ENCODE peak calls at places on chromosomes 13 and 19, in six cellular contexts. T is GM23248, K is IMR-90, O is fibroblast of lung, F is HepG2, R is mammary epithelial cell. I is an unnamed sample.

GRCh38 chr13:113398963-113399754 is 35.2 kb upstream of the GRTP1 start:
- DNase-seq in T (peak), K (no peak), O (peak), F (no peak), R (no peak), I (no peak)

GRCh38 chr19:52946322-52947310 is 16.1 kb downstream of the ZNF816 start:
- DNase-seq in T (peak), K (peak), O (peak), F (no peak), R (no peak), I (peak)

GRCh38 chr13:51614350-51614786 is 30.1 kb downstream of the WDFY2 start:
- DNase-seq in T (peak), K (no peak), O (no peak), F (no peak), R (no peak), I (no peak)

GRCh38 chr19:40464059-40465024 is 1.2 kb downstream of the BLVRB start:
- DNase-seq in T (peak), K (peak), O (peak), F (peak), R (peak), I (peak)

GRCh38 chr13:48232420-48233096 is 448 bp upstream of the ITM2B start:
- DNase-seq in T (peak), K (no peak), O (no peak), F (peak), R (no peak), I (peak)

GRCh38 chr13:99271249-99271648 is 13.1 kb upstream of the GPR18 start:
- DNase-seq in T (no peak), K (no peak), O (no peak), F (no peak), R (no peak), I (no peak)

GRCh38 chr19:958967-959685 is 25.0 kb upstream of the WDR18 start:
- DNase-seq in T (peak), K (peak), O (peak), F (peak), R (peak), I (peak)

GRCh38 chr13:43156916-43157315 is 133.5 kb downstream of the DNAJC15 start:
- DNase-seq in T (no peak), K (no peak), O (peak), F (no peak), R (no peak), I (no peak)

GRCh38 chr19:4877753-4878490 is 10.5 kb upstream of the PLIN3 start:
- DNase-seq in T (no peak), K (no peak), O (no peak), F (no peak), R (no peak), I (no peak)

GRCh38 chr13:27403252-27403678 is 21.2 kb upstream of the GTF3A start:
- DNase-seq in T (peak), K (peak), O (peak), F (no peak), R (peak), I (peak)

GRCh38 chr19:8148410-8149231 is 771 bp downstream of the FBN3 start:
- DNase-seq in T (no peak), K (no peak), O (no peak), F (no peak), R (no peak), I (peak)

GRCh38 chr19:8262431-8262830 is 45.7 kb downstream of the CD320 start:
- DNase-seq in T (no peak), K (no peak), O (no peak), F (no peak), R (no peak), I (no peak)

GRCh38 chr19:49764341-49764740 is 1.2 kb upstream of the TSKS start:
- DNase-seq in T (no peak), K (no peak), O (no peak), F (no peak), R (no peak), I (no peak)

GRCh38 chr13:113553541-113554332 is 30.8 kb upstream of the TFDP1 start:
- DNase-seq in T (no peak), K (no peak), O (no peak), F (no peak), R (no peak), I (no peak)

GRCh38 chr13:113905942-113906341 is 42.1 kb upstream of the GAS6 start:
- DNase-seq in T (no peak), K (no peak), O (no peak), F (no peak), R (no peak), I (no peak)

GRCh38 chr19:3123088-3123721 is 12.6 kb upstream of the GNA15 start:
- DNase-seq in T (no peak), K (no peak), O (no peak), F (no peak), R (no peak), I (no peak)

GRCh38 chr19:43704002-43704705 is 11.7 kb upstream of the IRGC start:
- DNase-seq in T (no peak), K (no peak), O (no peak), F (peak), R (no peak), I (peak)

GRCh38 chr13:32284927-32285632 is 30.1 kb downstream of the ZAR1L start:
- DNase-seq in T (peak), K (peak), O (peak), F (peak), R (peak), I (peak)

GRCh38 chr19:16457195-16457953 is 14.4 kb downstream of the EPS15L1 start:
- DNase-seq in T (peak), K (peak), O (peak), F (peak), R (peak), I (peak)

GRCh38 chr19:43727593-43727853 is 11.6 kb downstream of the IRGC start:
- DNase-seq in T (no peak), K (no peak), O (no peak), F (no peak), R (no peak), I (no peak)

GRCh38 chr13:67574320-67575233 is 344.4 kb upstream of the PCDH9 start:
- DNase-seq in T (no peak), K (peak), O (peak), F (no peak), R (peak), I (peak)

GRCh38 chr13:105050696-105051095 is 1484.8 kb downstream of the EFNB2 start:
- DNase-seq in T (no peak), K (peak), O (peak), F (no peak), R (no peak), I (no peak)

GRCh38 chr19:8135946-8136618 is 13.3 kb downstream of the FBN3 start:
- DNase-seq in T (no peak), K (no peak), O (no peak), F (peak), R (no peak), I (no peak)

GRCh38 chr13:44537238-44537637 is 38.9 kb downstream of the TSC22D1 start:
- DNase-seq in T (no peak), K (no peak), O (no peak), F (no peak), R (no peak), I (no peak)

GRCh38 chr13:23828866-23829265 is 60.3 kb downstream of the MIPEP start:
- DNase-seq in T (peak), K (peak), O (peak), F (no peak), R (peak), I (no peak)

GRCh38 chr13:77583551-77583950 is 48.0 kb downstream of the SCEL start:
- DNase-seq in T (no peak), K (no peak), O (no peak), F (no peak), R (no peak), I (no peak)

GRCh38 chr19:5186293-5187050 is 154.1 kb downstream of the PTPRS start:
- DNase-seq in T (peak), K (peak), O (peak), F (no peak), R (peak), I (no peak)

GRCh38 chr19:35908010-35908441 is at the start of gene TYROBP:
- DNase-seq in T (no peak), K (no peak), O (no peak), F (no peak), R (no peak), I (no peak)
- H2AFZ ChIP-seq in T (peak), K (no peak), O (no peak), F (no peak), R (no peak), I (no peak)

GRCh38 chr13:30997697-30998547 is 65.5 kb downstream of the TEX26 start:
- DNase-seq in T (no peak), K (no peak), O (no peak), F (no peak), R (no peak), I (no peak)
- H2AFZ ChIP-seq in T (no peak), K (no peak), O (no peak), F (no peak), R (no peak), I (no peak)

GRCh38 chr13:37129867-37130266 is 24.4 kb upstream of the CSNK1A1L start:
- DNase-seq in T (no peak), K (no peak), O (no peak), F (no peak), R (no peak), I (no peak)
- H2AFZ ChIP-seq in T (no peak), K (no peak), O (no peak), F (no peak), R (no peak), I (no peak)

GRCh38 chr13:50379584-50379983 is 364.3 kb downstream of the KCNRG start:
- DNase-seq in T (peak), K (no peak), O (peak), F (no peak), R (no peak), I (no peak)
- H2AFZ ChIP-seq in T (no peak), K (no peak), O (no peak), F (no peak), R (no peak), I (no peak)

GRCh38 chr19:33590224-33590623 is 31.5 kb upstream of the CHST8 start:
- DNase-seq in T (no peak), K (no peak), O (no peak), F (no peak), R (no peak), I (no peak)

GRCh38 chr19:33601583-33601982 is 20.2 kb upstream of the CHST8 start:
- DNase-seq in T (no peak), K (no peak), O (no peak), F (no peak), R (no peak), I (no peak)

GRCh38 chr19:33595783-33596182 is 26.0 kb upstream of the CHST8 start:
- DNase-seq in T (no peak), K (no peak), O (no peak), F (no peak), R (no peak), I (no peak)
- H2AFZ ChIP-seq in T (no peak), K (no peak), O (no peak), F (no peak), R (no peak), I (no peak)

DNA sequence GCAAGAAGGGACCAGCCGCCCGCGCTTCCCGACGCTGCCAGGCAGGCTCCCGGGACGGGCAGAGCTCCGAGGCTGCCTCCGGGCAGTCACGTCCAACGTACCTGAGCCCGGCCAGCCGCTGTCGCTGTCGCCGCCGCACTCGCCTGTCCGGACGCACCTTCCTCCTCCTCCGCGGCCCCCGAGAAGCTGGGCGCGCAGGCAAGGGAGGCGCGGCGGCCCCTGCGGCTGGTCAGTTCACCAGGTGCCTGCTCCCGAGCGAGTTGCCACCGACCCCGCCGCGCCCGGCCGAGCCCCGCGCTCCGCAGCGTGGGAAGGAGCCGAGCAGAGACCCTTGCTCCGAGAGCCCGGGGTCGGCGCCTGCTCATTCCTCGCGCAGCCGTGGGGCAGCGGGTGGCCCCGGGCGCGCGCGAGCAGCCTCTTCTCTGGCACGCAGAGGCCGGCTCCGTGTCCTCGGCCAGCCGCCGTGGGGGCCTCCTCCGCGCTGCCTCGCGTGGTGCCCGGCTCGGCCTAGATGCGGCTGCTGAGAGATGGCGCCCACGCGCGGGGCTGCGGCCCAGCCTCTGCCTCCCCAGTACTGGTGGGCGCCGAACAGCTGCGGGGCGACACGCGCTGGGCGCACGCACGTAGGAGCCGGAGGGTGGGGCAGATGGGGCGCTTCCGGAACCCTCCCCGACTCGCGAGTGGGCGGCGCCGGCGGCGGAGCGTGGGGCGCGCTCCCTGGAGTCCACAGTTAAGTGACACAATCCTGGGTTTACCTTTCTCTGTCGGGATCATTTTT is 419.4 kb downstream of the UQCRFS1 start:
- DNase-seq in T (no peak), K (no peak), O (no peak), F (no peak), R (no peak), I (no peak)
- H2AFZ ChIP-seq in T (no peak), K (no peak), O (no peak), F (no peak), R (no peak), I (no peak)

DNA sequence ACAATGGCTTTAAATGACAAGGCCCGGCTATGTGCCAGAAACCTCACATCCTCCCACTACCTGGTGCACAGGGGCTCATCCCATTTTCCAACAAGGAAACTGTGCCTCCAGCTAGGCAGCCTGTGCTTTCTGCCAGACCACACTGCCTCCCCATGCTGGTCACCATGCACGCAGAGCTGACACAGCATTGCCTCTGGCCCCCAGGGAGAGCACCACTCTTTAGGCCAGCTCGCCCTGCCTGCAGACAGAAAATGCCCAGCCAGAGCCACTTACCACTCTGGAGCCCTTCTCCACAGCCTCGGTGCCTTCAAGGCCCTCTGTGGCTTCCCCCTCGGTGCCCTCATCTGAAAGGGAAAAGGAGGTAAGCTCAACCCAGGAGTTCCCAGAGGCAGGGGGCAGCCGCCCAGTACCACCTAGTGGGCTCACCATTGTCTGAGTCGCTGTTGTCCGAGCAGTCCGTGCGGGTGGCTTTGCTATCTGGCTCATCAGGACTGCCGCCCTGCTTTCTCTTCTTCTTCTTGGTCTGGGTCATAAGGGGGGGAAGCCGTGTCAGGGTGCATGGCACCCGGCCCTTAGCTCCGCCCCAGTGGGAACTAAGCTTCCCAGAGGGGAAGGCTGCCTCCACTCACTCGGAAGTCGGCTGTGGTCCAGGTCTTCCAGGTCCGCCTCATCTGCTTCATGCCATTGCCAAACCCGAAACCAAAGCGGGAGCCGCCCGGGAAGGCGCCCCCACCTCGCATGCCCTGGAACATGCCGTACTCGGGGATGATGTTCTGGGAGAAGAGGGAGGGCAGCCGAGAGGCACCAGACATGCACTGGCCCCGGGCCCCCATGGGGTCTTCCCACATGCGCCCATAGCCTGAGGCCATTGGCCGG is 18.0 kb downstream of the AKAP8L start:
- DNase-seq in T (no peak), K (no peak), O (no peak), F (no peak), R (no peak), I (no peak)
- H2AFZ ChIP-seq in T (no peak), K (no peak), O (no peak), F (no peak), R (no peak), I (no peak)

DNA sequence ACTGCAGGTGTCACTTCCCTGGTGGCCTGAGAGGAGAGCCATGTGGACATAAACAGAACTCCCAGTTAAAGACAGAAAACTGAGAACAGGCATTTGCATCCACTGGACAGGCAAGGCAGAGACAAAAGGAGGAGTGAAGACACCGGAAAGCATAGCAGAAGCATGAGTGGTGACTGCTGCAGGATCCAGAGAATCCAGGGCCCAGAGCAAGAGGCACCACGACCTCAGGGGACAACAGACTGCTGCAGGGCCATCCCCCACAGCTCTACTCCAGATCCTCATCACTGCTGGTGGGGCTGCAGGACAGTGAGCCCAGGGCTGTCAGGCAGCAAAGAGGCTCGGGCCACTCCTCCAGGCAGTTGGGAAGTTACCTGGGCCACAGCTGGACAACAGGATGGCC is 14.5 kb upstream of the ISYNA1 start:
- DNase-seq in T (peak), K (no peak), O (no peak), F (no peak), R (no peak), I (no peak)
- H2AFZ ChIP-seq in T (no peak), K (no peak), O (no peak), F (no peak), R (no peak), I (no peak)

GRCh38 chr19:45469132-45469834 is 1.5 kb downstream of the FOSB start:
- DNase-seq in T (peak), K (peak), O (peak), F (peak), R (peak), I (peak)

GRCh38 chr19:45467456-45468158 is at the start of gene FOSB:
- DNase-seq in T (peak), K (peak), O (peak), F (peak), R (peak), I (peak)

GRCh38 chr19:45467115-45467455 is 711 bp upstream of the FOSB start:
- DNase-seq in T (peak), K (no peak), O (no peak), F (no peak), R (no peak), I (no peak)

GRCh38 chr19:45468803-45469131 is 971 bp downstream of the FOSB start:
- DNase-seq in T (peak), K (no peak), O (peak), F (no peak), R (no peak), I (no peak)

DNA sequence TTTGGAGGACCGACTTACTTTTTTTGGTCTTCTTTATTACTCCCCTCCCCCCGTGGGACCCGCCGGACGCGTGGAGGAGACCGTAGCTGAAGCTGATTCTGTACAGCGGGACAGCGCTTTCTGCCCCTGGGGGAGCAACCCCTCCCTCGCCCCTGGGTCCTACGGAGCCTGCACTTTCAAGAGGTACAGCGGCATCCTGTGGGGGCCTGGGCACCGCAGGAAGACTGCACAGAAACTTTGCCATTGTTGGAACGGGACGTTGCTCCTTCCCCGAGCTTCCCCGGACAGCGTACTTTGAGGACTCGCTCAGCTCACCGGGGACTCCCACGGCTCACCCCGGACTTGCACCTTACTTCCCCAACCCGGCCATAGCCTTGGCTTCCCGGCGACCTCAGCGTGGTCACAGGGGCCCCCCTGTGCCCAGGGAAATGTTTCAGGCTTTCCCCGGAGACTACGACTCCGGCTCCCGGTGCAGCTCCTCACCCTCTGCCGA is 409 bp downstream of the FOSB start:
- DNase-seq in T (peak), K (no peak), O (no peak), F (no peak), R (no peak), I (no peak)
- H2AFZ ChIP-seq in T (no peak), K (peak), O (no peak), F (no peak), R (no peak), I (no peak)